ENCODE peak calls at places on chromosomes 4 and X, in ten cellular contexts. One of them, this sample, is unnamed.

GRCh38 chr4:112944006-112944405 is 105.4 kb upstream of the ANK2 start:
- DNase-seq in right lobe of liver: no peak
- DNase-seq in uterus: no peak
- DNase-seq in PC-3: no peak
- DNase-seq in BJ: no peak
- DNase-seq in GM23338: no peak
- DNase-seq in cardiac muscle cell: no peak
- DNase-seq in effector memory CD4-positive, alpha-beta T cell: no peak
- DNase-seq in lower lobe of right lung: no peak
- DNase-seq in AG09309: no peak
- DNase-seq in this sample: no peak

GRCh38 chrX:2401201-2401589 is 99.6 kb downstream of the DHRSX start:
- DNase-seq in right lobe of liver: no peak
- DNase-seq in uterus: no peak
- DNase-seq in PC-3: no peak
- DNase-seq in BJ: peak; percentile 15
- DNase-seq in GM23338: no peak
- DNase-seq in cardiac muscle cell: peak; percentile 16
- DNase-seq in effector memory CD4-positive, alpha-beta T cell: no peak
- DNase-seq in lower lobe of right lung: no peak
- DNase-seq in AG09309: peak; percentile 20
- DNase-seq in this sample: no peak

GRCh38 chr4:16794816-16795445 is 103.5 kb downstream of the LDB2 start:
- DNase-seq in right lobe of liver: peak; percentile 85
- DNase-seq in uterus: peak; percentile 46
- DNase-seq in PC-3: peak; percentile 45
- DNase-seq in BJ: no peak
- DNase-seq in GM23338: peak; percentile 93
- DNase-seq in cardiac muscle cell: peak; percentile 72
- DNase-seq in effector memory CD4-positive, alpha-beta T cell: no peak
- DNase-seq in lower lobe of right lung: no peak
- DNase-seq in AG09309: peak; percentile 21
- DNase-seq in this sample: peak; percentile 22

GRCh38 chrX:110108381-110108796 is 105.5 kb downstream of the TMEM164 start:
- DNase-seq in right lobe of liver: no peak
- DNase-seq in uterus: no peak
- DNase-seq in PC-3: no peak
- DNase-seq in BJ: no peak
- DNase-seq in GM23338: no peak
- DNase-seq in cardiac muscle cell: peak; percentile 80
- DNase-seq in effector memory CD4-positive, alpha-beta T cell: no peak
- DNase-seq in lower lobe of right lung: no peak
- DNase-seq in AG09309: no peak
- DNase-seq in this sample: no peak

GRCh38 chr4:118753685-118754084 is 68.5 kb downstream of the METTL14 start:
- DNase-seq in right lobe of liver: no peak
- DNase-seq in uterus: no peak
- DNase-seq in PC-3: no peak
- DNase-seq in BJ: no peak
- DNase-seq in GM23338: no peak
- DNase-seq in cardiac muscle cell: no peak
- DNase-seq in effector memory CD4-positive, alpha-beta T cell: no peak
- DNase-seq in lower lobe of right lung: no peak
- DNase-seq in AG09309: no peak
- DNase-seq in this sample: no peak

GRCh38 chrX:153407736-153408135 is 3.5 kb upstream of the ZFP92 start:
- DNase-seq in right lobe of liver: no peak
- DNase-seq in uterus: no peak
- DNase-seq in PC-3: no peak
- DNase-seq in BJ: no peak
- DNase-seq in GM23338: no peak
- DNase-seq in cardiac muscle cell: no peak
- DNase-seq in effector memory CD4-positive, alpha-beta T cell: no peak
- DNase-seq in lower lobe of right lung: no peak
- DNase-seq in AG09309: no peak
- DNase-seq in this sample: no peak

GRCh38 chrX:42952621-42953020 is 174.7 kb upstream of the PPP1R2C start:
- DNase-seq in right lobe of liver: no peak
- DNase-seq in uterus: no peak
- DNase-seq in PC-3: peak; percentile 21
- DNase-seq in BJ: no peak
- DNase-seq in GM23338: no peak
- DNase-seq in cardiac muscle cell: no peak
- DNase-seq in effector memory CD4-positive, alpha-beta T cell: no peak
- DNase-seq in lower lobe of right lung: no peak
- DNase-seq in AG09309: no peak
- DNase-seq in this sample: no peak

GRCh38 chr4:39699676-39700409 is 1.9 kb downstream of the UBE2K start:
- DNase-seq in right lobe of liver: no peak
- DNase-seq in uterus: no peak
- DNase-seq in PC-3: peak; percentile 34
- DNase-seq in BJ: peak; percentile 44
- DNase-seq in GM23338: no peak
- DNase-seq in cardiac muscle cell: peak; percentile 39
- DNase-seq in effector memory CD4-positive, alpha-beta T cell: no peak
- DNase-seq in lower lobe of right lung: no peak
- DNase-seq in AG09309: no peak
- DNase-seq in this sample: no peak

GRCh38 chrX:65677954-65678469 is 10.6 kb downstream of the MSN start:
- DNase-seq in right lobe of liver: no peak
- DNase-seq in uterus: peak; percentile 60
- DNase-seq in PC-3: peak; percentile 91
- DNase-seq in BJ: peak; percentile 56
- DNase-seq in GM23338: no peak
- DNase-seq in cardiac muscle cell: peak; percentile 93
- DNase-seq in effector memory CD4-positive, alpha-beta T cell: no peak
- DNase-seq in lower lobe of right lung: no peak
- DNase-seq in AG09309: peak; percentile 63
- DNase-seq in this sample: no peak

GRCh38 chrX:15761564-15762191 is 23.6 kb downstream of the CA5B start:
- DNase-seq in right lobe of liver: no peak
- DNase-seq in uterus: no peak
- DNase-seq in PC-3: peak; percentile 46
- DNase-seq in BJ: no peak
- DNase-seq in GM23338: peak; percentile 70
- DNase-seq in cardiac muscle cell: peak; percentile 38
- DNase-seq in effector memory CD4-positive, alpha-beta T cell: no peak
- DNase-seq in lower lobe of right lung: no peak
- DNase-seq in AG09309: no peak
- DNase-seq in this sample: no peak

GRCh38 chrX:111010151-111010550 is 85.8 kb upstream of the PAK3 start:
- DNase-seq in right lobe of liver: no peak
- DNase-seq in uterus: no peak
- DNase-seq in PC-3: no peak
- DNase-seq in BJ: no peak
- DNase-seq in GM23338: no peak
- DNase-seq in cardiac muscle cell: no peak
- DNase-seq in effector memory CD4-positive, alpha-beta T cell: no peak
- DNase-seq in lower lobe of right lung: no peak
- DNase-seq in AG09309: no peak
- DNase-seq in this sample: no peak

GRCh38 chr4:121256887-121257426 is 92.8 kb upstream of the TNIP3 start:
- DNase-seq in right lobe of liver: no peak
- DNase-seq in uterus: no peak
- DNase-seq in PC-3: no peak
- DNase-seq in BJ: no peak
- DNase-seq in GM23338: no peak
- DNase-seq in cardiac muscle cell: no peak
- DNase-seq in effector memory CD4-positive, alpha-beta T cell: no peak
- DNase-seq in lower lobe of right lung: no peak
- DNase-seq in AG09309: no peak
- DNase-seq in this sample: no peak

GRCh38 chrX:117510453-117510852 is 606.2 kb downstream of the KLHL13 start:
- DNase-seq in right lobe of liver: no peak
- DNase-seq in uterus: no peak
- DNase-seq in PC-3: no peak
- DNase-seq in BJ: no peak
- DNase-seq in GM23338: peak; percentile 53
- DNase-seq in cardiac muscle cell: no peak
- DNase-seq in effector memory CD4-positive, alpha-beta T cell: no peak
- DNase-seq in lower lobe of right lung: no peak
- DNase-seq in AG09309: no peak
- DNase-seq in this sample: no peak

GRCh38 chr4:144318797-144319196 is 178.3 kb upstream of the GYPA start:
- DNase-seq in right lobe of liver: no peak
- DNase-seq in uterus: no peak
- DNase-seq in PC-3: no peak
- DNase-seq in BJ: no peak
- DNase-seq in GM23338: no peak
- DNase-seq in cardiac muscle cell: no peak
- DNase-seq in effector memory CD4-positive, alpha-beta T cell: no peak
- DNase-seq in lower lobe of right lung: no peak
- DNase-seq in AG09309: no peak
- DNase-seq in this sample: no peak

GRCh38 chrX:37888010-37888409 is 40.6 kb upstream of the DYNLT3 start:
- DNase-seq in right lobe of liver: peak; percentile 39
- DNase-seq in uterus: no peak
- DNase-seq in PC-3: no peak
- DNase-seq in BJ: no peak
- DNase-seq in GM23338: no peak
- DNase-seq in cardiac muscle cell: no peak
- DNase-seq in effector memory CD4-positive, alpha-beta T cell: no peak
- DNase-seq in lower lobe of right lung: no peak
- DNase-seq in AG09309: no peak
- DNase-seq in this sample: no peak

GRCh38 chrX:70096052-70096451 is 33.8 kb downstream of the OTUD6A start:
- DNase-seq in right lobe of liver: no peak
- DNase-seq in uterus: no peak
- DNase-seq in PC-3: peak; percentile 56
- DNase-seq in BJ: no peak
- DNase-seq in GM23338: peak; percentile 13
- DNase-seq in cardiac muscle cell: peak; percentile 46
- DNase-seq in effector memory CD4-positive, alpha-beta T cell: no peak
- DNase-seq in lower lobe of right lung: no peak
- DNase-seq in AG09309: no peak
- DNase-seq in this sample: no peak
- H3K4me3 ChIP-seq in right lobe of liver: no peak overlapping the region
- H3K4me3 ChIP-seq in uterus: no peak overlapping the region
- H3K4me3 ChIP-seq in PC-3: no peak overlapping the region
- H3K4me3 ChIP-seq in BJ: no peak overlapping the region
- H3K4me3 ChIP-seq in GM23338: no peak overlapping the region
- H3K4me3 ChIP-seq in cardiac muscle cell: no peak overlapping the region
- H3K4me3 ChIP-seq in effector memory CD4-positive, alpha-beta T cell: no peak overlapping the region
- H3K4me3 ChIP-seq in lower lobe of right lung: no peak overlapping the region
- H3K4me3 ChIP-seq in AG09309: no peak overlapping the region
- H3K4me3 ChIP-seq in this sample: no peak overlapping the region

GRCh38 chr4:78910612-78911011 is 28.6 kb downstream of the PAQR3 start:
- DNase-seq in right lobe of liver: no peak
- DNase-seq in uterus: no peak
- DNase-seq in PC-3: no peak
- DNase-seq in BJ: no peak
- DNase-seq in GM23338: no peak
- DNase-seq in cardiac muscle cell: no peak
- DNase-seq in effector memory CD4-positive, alpha-beta T cell: no peak
- DNase-seq in lower lobe of right lung: no peak
- DNase-seq in AG09309: no peak
- DNase-seq in this sample: no peak

GRCh38 chr4:78904143-78904542 is 35.1 kb downstream of the PAQR3 start:
- DNase-seq in right lobe of liver: no peak
- DNase-seq in uterus: no peak
- DNase-seq in PC-3: no peak
- DNase-seq in BJ: no peak
- DNase-seq in GM23338: no peak
- DNase-seq in cardiac muscle cell: no peak
- DNase-seq in effector memory CD4-positive, alpha-beta T cell: no peak
- DNase-seq in lower lobe of right lung: no peak
- DNase-seq in AG09309: no peak
- DNase-seq in this sample: no peak

GRCh38 chr4:78902313-78902712 is 36.9 kb downstream of the PAQR3 start:
- DNase-seq in right lobe of liver: no peak
- DNase-seq in uterus: no peak
- DNase-seq in PC-3: no peak
- DNase-seq in BJ: no peak
- DNase-seq in GM23338: no peak
- DNase-seq in cardiac muscle cell: no peak
- DNase-seq in effector memory CD4-positive, alpha-beta T cell: no peak
- DNase-seq in lower lobe of right lung: no peak
- DNase-seq in AG09309: no peak
- DNase-seq in this sample: no peak

GRCh38 chr4:78901882-78902281 is 37.4 kb downstream of the PAQR3 start:
- DNase-seq in right lobe of liver: no peak
- DNase-seq in uterus: no peak
- DNase-seq in PC-3: no peak
- DNase-seq in BJ: no peak
- DNase-seq in GM23338: no peak
- DNase-seq in cardiac muscle cell: no peak
- DNase-seq in effector memory CD4-positive, alpha-beta T cell: no peak
- DNase-seq in lower lobe of right lung: no peak
- DNase-seq in AG09309: no peak
- DNase-seq in this sample: no peak

DNA sequence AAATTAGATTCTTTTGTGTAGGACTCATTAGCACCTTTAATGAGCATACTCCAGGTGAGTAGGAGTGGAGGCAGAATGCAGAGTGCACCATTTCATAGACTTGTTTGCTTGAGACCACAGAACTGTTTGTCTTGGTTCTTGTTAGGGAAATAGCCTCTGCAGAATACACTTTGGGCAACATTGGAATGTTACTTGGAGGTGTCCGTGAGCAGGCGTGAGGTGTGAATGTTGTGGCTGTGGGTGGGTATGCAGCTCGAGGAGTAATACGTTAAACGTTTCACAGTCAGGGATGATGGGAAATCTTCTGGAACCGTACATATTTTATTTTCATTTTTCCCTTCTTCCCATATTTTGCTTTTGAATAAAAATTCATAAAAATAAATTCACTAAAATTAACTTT is 31.6 kb downstream of the PAQR3 start:
- DNase-seq in right lobe of liver: no peak
- DNase-seq in uterus: no peak
- DNase-seq in PC-3: no peak
- DNase-seq in BJ: no peak
- DNase-seq in GM23338: no peak
- DNase-seq in cardiac muscle cell: no peak
- DNase-seq in effector memory CD4-positive, alpha-beta T cell: no peak
- DNase-seq in lower lobe of right lung: no peak
- DNase-seq in AG09309: no peak
- DNase-seq in this sample: no peak
- H3K4me3 ChIP-seq in right lobe of liver: no peak overlapping the region
- H3K4me3 ChIP-seq in uterus: no peak overlapping the region
- H3K4me3 ChIP-seq in PC-3: no peak overlapping the region
- H3K4me3 ChIP-seq in BJ: no peak overlapping the region
- H3K4me3 ChIP-seq in GM23338: no peak overlapping the region
- H3K4me3 ChIP-seq in cardiac muscle cell: no peak overlapping the region
- H3K4me3 ChIP-seq in effector memory CD4-positive, alpha-beta T cell: no peak overlapping the region
- H3K4me3 ChIP-seq in lower lobe of right lung: no peak overlapping the region
- H3K4me3 ChIP-seq in AG09309: no peak overlapping the region
- H3K4me3 ChIP-seq in this sample: no peak overlapping the region

GRCh38 chrX:48539345-48540014 is at the start of gene TBC1D25:
- DNase-seq in right lobe of liver: peak; percentile 96
- DNase-seq in uterus: peak; percentile 95
- DNase-seq in PC-3: peak; percentile 95
- DNase-seq in BJ: peak; percentile 82
- DNase-seq in GM23338: peak; percentile 97
- DNase-seq in cardiac muscle cell: peak; percentile 98
- DNase-seq in effector memory CD4-positive, alpha-beta T cell: peak; percentile 96
- DNase-seq in lower lobe of right lung: peak; percentile 99
- DNase-seq in AG09309: peak; percentile 81
- DNase-seq in this sample: peak; percentile 97
- H3K4me3 ChIP-seq in right lobe of liver: peak within 1 kb of the TSS; percentile 53
- H3K4me3 ChIP-seq in uterus: peak within 1 kb of the TSS; percentile 47
- H3K4me3 ChIP-seq in PC-3: peak within 1 kb of the TSS; percentile 84
- H3K4me3 ChIP-seq in BJ: peak within 1 kb of the TSS; percentile 84
- H3K4me3 ChIP-seq in GM23338: peak within 1 kb of the TSS; percentile 61
- H3K4me3 ChIP-seq in cardiac muscle cell: peak within 1 kb of the TSS; percentile 42
- H3K4me3 ChIP-seq in effector memory CD4-positive, alpha-beta T cell: peak within 1 kb of the TSS; percentile 61
- H3K4me3 ChIP-seq in lower lobe of right lung: peak within 1 kb of the TSS; percentile 64
- H3K4me3 ChIP-seq in AG09309: peak within 1 kb of the TSS; percentile 92
- H3K4me3 ChIP-seq in this sample: peak within 1 kb of the TSS; percentile 70

GRCh38 chr4:3766791-3767561 is 791 bp downstream of the ADRA2C start:
- DNase-seq in right lobe of liver: no peak
- DNase-seq in uterus: peak; percentile 55
- DNase-seq in PC-3: no peak
- DNase-seq in BJ: no peak
- DNase-seq in GM23338: peak; percentile 89
- DNase-seq in cardiac muscle cell: no peak
- DNase-seq in effector memory CD4-positive, alpha-beta T cell: no peak
- DNase-seq in lower lobe of right lung: no peak
- DNase-seq in AG09309: no peak
- DNase-seq in this sample: no peak
- H3K4me3 ChIP-seq in right lobe of liver: no peak overlapping the region
- H3K4me3 ChIP-seq in uterus: peak overlapping the region; percentile 32
- H3K4me3 ChIP-seq in PC-3: no peak overlapping the region
- H3K4me3 ChIP-seq in BJ: no peak overlapping the region
- H3K4me3 ChIP-seq in GM23338: peak overlapping the region; percentile 48
- H3K4me3 ChIP-seq in cardiac muscle cell: peak overlapping the region; percentile 26
- H3K4me3 ChIP-seq in effector memory CD4-positive, alpha-beta T cell: no peak overlapping the region
- H3K4me3 ChIP-seq in lower lobe of right lung: peak overlapping the region; percentile 17
- H3K4me3 ChIP-seq in AG09309: no peak overlapping the region
- H3K4me3 ChIP-seq in this sample: no peak overlapping the region

This sample was measured in Jurkat, Clone E6-1.